ENCODE peak calls at places on chromosomes 2 and 18, in five cellular contexts. Y, U, Z, B and L are unnamed samples.

GRCh38 chr2:134127496-134127895 is 126.4 kb upstream of the MGAT5 start:
- DNase-seq in Y (no peak), Z (peak), U (peak), B (no peak), L (no peak)

GRCh38 chr2:47043142-47043890 is 111.8 kb downstream of the STPG4 start:
- DNase-seq in Y (no peak), U (no peak), B (peak), Z (no peak), L (no peak)

GRCh38 chr2:66888246-66888645 is 453.3 kb downstream of the MEIS1 start:
- DNase-seq in U (no peak), Z (no peak), Y (no peak), B (no peak), L (no peak)

GRCh38 chr2:118016911-118017310 is 3.0 kb upstream of the CCDC93 start:
- DNase-seq in B (no peak), U (no peak), Y (peak), Z (no peak), L (no peak)

GRCh38 chr2:1635826-1636225 is 108.5 kb downstream of the PXDN start:
- DNase-seq in U (no peak), Z (no peak), B (no peak), Y (no peak), L (no peak)

GRCh38 chr2:55049794-55050132 is 488 bp downstream of the RTN4 start:
- DNase-seq in U (no peak), Y (no peak), Z (no peak), B (peak), L (no peak)

GRCh38 chr2:170930132-170931109 is 1.4 kb downstream of the GORASP2 start:
- DNase-seq in U (peak), Z (no peak), Y (no peak), B (peak), L (no peak)

GRCh38 chr18:46531472-46531871 is 125.5 kb downstream of the LOXHD1 start:
- DNase-seq in Z (no peak), B (no peak), U (no peak), Y (no peak), L (no peak)

GRCh38 chr2:35973132-35973736 is 382.3 kb upstream of the CRIM1 start:
- DNase-seq in U (no peak), Y (peak), Z (no peak), B (no peak), L (no peak)

GRCh38 chr2:122639721-122640120 is 884.3 kb downstream of the TSN start:
- DNase-seq in Y (no peak), U (no peak), Z (no peak), B (no peak), L (no peak)

GRCh38 chr2:156907806-156908205 is 349.7 kb upstream of the GALNT5 start:
- DNase-seq in Y (no peak), B (no peak), Z (no peak), U (no peak), L (no peak)

GRCh38 chr2:71934595-71935263 is 212.9 kb downstream of the CYP26B1 start:
- DNase-seq in Z (no peak), B (peak), U (no peak), Y (peak), L (no peak)

GRCh38 chr2:43068053-43068471 is 158.3 kb downstream of the ZFP36L2 start:
- DNase-seq in Y (no peak), Z (no peak), B (peak), U (no peak), L (no peak)

GRCh38 chr2:183665976-183666375 is 541.7 kb downstream of the NUP35 start:
- DNase-seq in U (no peak), Z (no peak), B (no peak), Y (no peak), L (no peak)

GRCh38 chr2:8418721-8419120 is 263.1 kb upstream of the ID2 start:
- DNase-seq in Y (no peak), U (no peak), B (no peak), Z (no peak), L (no peak)

GRCh38 chr2:70143314-70144150 is 47.3 kb downstream of the C2orf42 start:
- DNase-seq in Y (peak), B (peak), Z (no peak), U (no peak), L (no peak)

GRCh38 chr18:22398464-22398863 is 19.3 kb downstream of the CTAGE1 start:
- DNase-seq in U (no peak), B (no peak), Z (no peak), Y (no peak), L (no peak)

GRCh38 chr18:59556265-59556664 is 141.0 kb downstream of the CCBE1 start:
- DNase-seq in Z (no peak), Y (no peak), B (no peak), U (no peak), L (no peak)

GRCh38 chr2:145020694-145021093 is 500.8 kb upstream of the ZEB2 start:
- DNase-seq in B (no peak), U (no peak), Y (no peak), Z (no peak), L (no peak)

GRCh38 chr18:36327352-36328316 is 30.1 kb downstream of the FHOD3 start:
- DNase-seq in U (no peak), B (no peak), Y (no peak), Z (no peak), L (no peak)

GRCh38 chr2:119251652-119252051 is 28.0 kb downstream of the STEAP3 start:
- DNase-seq in B (no peak), Z (no peak), Y (no peak), U (no peak), L (no peak)

GRCh38 chr18:78496095-78496494 is 483.5 kb upstream of the SALL3 start:
- DNase-seq in U (no peak), B (no peak), Z (no peak), Y (no peak), L (no peak)

GRCh38 chr18:64872710-64873458 is 724.0 kb upstream of the LINC00305 start:
- DNase-seq in Z (no peak), B (no peak), U (no peak), Y (no peak), L (no peak)